ENCODE peak calls at places on chromosomes 3 and 15, in five cellular contexts. D is activated CD8-positive, alpha-beta memory T cell treated with anti-CD3 and anti-CD28 coated beads, Interleukin-2, amount 50 U/mL, for 48 hours; Y is hepatocyte; K is HEK293T; M is A172. O is an unnamed sample.

GRCh38 chr15:75307778-75308390 is 25.2 kb downstream of the GOLGA6D start:
- DNase-seq in D (no peak), Y (peak; percentile 78), K (peak; percentile 81), M (peak; percentile 33), O (peak; percentile 44)

GRCh38 chr3:34957707-34958106 is 681.6 kb upstream of the ARPP21 start:
- DNase-seq in D (no peak), Y (no peak), K (no peak), M (peak; percentile 93), O (no peak)

GRCh38 chr3:146895026-146895749 is 290.0 kb upstream of the PLSCR5 start:
- DNase-seq in D (no peak), Y (no peak), K (no peak), M (no peak), O (peak; percentile 19)

GRCh38 chr15:97126556-97127233 is 796.2 kb downstream of the NR2F2 start:
- DNase-seq in D (no peak), Y (no peak), K (peak; percentile 16), M (peak; percentile 5), O (no peak)

GRCh38 chr3:47266709-47267489 is 15.7 kb downstream of the KIF9 start:
- DNase-seq in D (peak; percentile 67), Y (peak; percentile 72), K (no peak), M (peak; percentile 86), O (peak; percentile 74)

GRCh38 chr15:57288926-57289650 is 87.2 kb upstream of the CGNL1 start:
- DNase-seq in D (no peak), Y (no peak), K (no peak), M (no peak), O (no peak)

GRCh38 chr3:52039846-52040245 is 16.5 kb downstream of the DUSP7 start:
- DNase-seq in D (no peak), Y (peak; percentile 39), K (no peak), M (no peak), O (no peak)

GRCh38 chr3:137032465-137033120 is 74.8 kb downstream of the IL20RB start:
- DNase-seq in D (peak; percentile 97), Y (peak; percentile 92), K (peak; percentile 91), M (peak; percentile 77), O (peak; percentile 23)

GRCh38 chr3:179347108-179347382 is 464 bp upstream of the MFN1 start:
- DNase-seq in D (no peak), Y (no peak), K (no peak), M (no peak), O (no peak)

GRCh38 chr15:90002428-90002844 is 1.3 kb downstream of the ZNF710 start:
- DNase-seq in D (peak; percentile 77), Y (peak; percentile 62), K (peak; percentile 53), M (peak; percentile 26), O (peak; percentile 77)

GRCh38 chr3:43043793-43044192 is 62.1 kb downstream of the POMGNT2 start:
- DNase-seq in D (no peak), Y (no peak), K (no peak), M (no peak), O (no peak)

GRCh38 chr15:70195808-70196304 is 98.1 kb upstream of the TLE3 start:
- DNase-seq in D (no peak), Y (peak; percentile 74), K (no peak), M (peak; percentile 85), O (peak; percentile 29)

O was measured in RKO.